ENCODE peak calls at places on chromosomes 2 and 18, in eight cellular contexts. One of them, this sample, is unnamed.

GRCh38 chr2:3641181-3641580 is 16.8 kb upstream of the ALLC start:
- DNase-seq in right cardiac atrium: no peak
- DNase-seq in ELR: no peak
- DNase-seq in AG04449: no peak
- DNase-seq in EL: no peak
- DNase-seq in HCEC 1CT: no peak
- DNase-seq in H54: no peak
- DNase-seq in cerebellar cortex: no peak
- DNase-seq in this sample: no peak

GRCh38 chr2:236731767-236732580 is 162.3 kb downstream of the ACKR3 start:
- DNase-seq in H54: peak
- DNase-seq in EL: peak
- DNase-seq in cerebellar cortex: peak
- DNase-seq in right cardiac atrium: peak
- DNase-seq in ELR: peak
- DNase-seq in HCEC 1CT: peak
- DNase-seq in AG04449: no peak
- DNase-seq in this sample: no peak

GRCh38 chr2:169609264-169609663 is 25.1 kb downstream of the PPIG start:
- DNase-seq in right cardiac atrium: no peak
- DNase-seq in ELR: no peak
- DNase-seq in cerebellar cortex: no peak
- DNase-seq in AG04449: no peak
- DNase-seq in H54: no peak
- DNase-seq in HCEC 1CT: no peak
- DNase-seq in EL: no peak
- DNase-seq in this sample: no peak

GRCh38 chr2:16005819-16006536 is 65.6 kb downstream of the MYCN start:
- DNase-seq in cerebellar cortex: no peak
- DNase-seq in AG04449: no peak
- DNase-seq in right cardiac atrium: peak
- DNase-seq in EL: no peak
- DNase-seq in HCEC 1CT: no peak
- DNase-seq in ELR: peak
- DNase-seq in H54: no peak
- DNase-seq in this sample: no peak

GRCh38 chr18:46166261-46166970 is 62.2 kb downstream of the HAUS1 start:
- DNase-seq in EL: no peak
- DNase-seq in ELR: no peak
- DNase-seq in HCEC 1CT: no peak
- DNase-seq in right cardiac atrium: no peak
- DNase-seq in cerebellar cortex: no peak
- DNase-seq in AG04449: no peak
- DNase-seq in H54: no peak
- DNase-seq in this sample: no peak

GRCh38 chr2:11869423-11869991 is 123.1 kb downstream of the LPIN1 start:
- DNase-seq in H54: no peak
- DNase-seq in EL: no peak
- DNase-seq in cerebellar cortex: no peak
- DNase-seq in HCEC 1CT: no peak
- DNase-seq in AG04449: no peak
- DNase-seq in right cardiac atrium: no peak
- DNase-seq in ELR: no peak
- DNase-seq in this sample: no peak

GRCh38 chr2:584863-585823 is 92.1 kb downstream of the TMEM18 start:
- DNase-seq in HCEC 1CT: no peak
- DNase-seq in H54: no peak
- DNase-seq in EL: no peak
- DNase-seq in right cardiac atrium: no peak
- DNase-seq in cerebellar cortex: no peak
- DNase-seq in ELR: no peak
- DNase-seq in AG04449: no peak
- DNase-seq in this sample: no peak

GRCh38 chr2:149375801-149376349 is 45.5 kb downstream of the LYPD6 start:
- DNase-seq in cerebellar cortex: no peak
- DNase-seq in EL: peak
- DNase-seq in right cardiac atrium: no peak
- DNase-seq in HCEC 1CT: no peak
- DNase-seq in ELR: peak
- DNase-seq in H54: no peak
- DNase-seq in AG04449: peak
- DNase-seq in this sample: no peak

GRCh38 chr2:15645300-15645699 is 53.6 kb downstream of the DDX1 start:
- DNase-seq in HCEC 1CT: no peak
- DNase-seq in H54: no peak
- DNase-seq in ELR: no peak
- DNase-seq in EL: no peak
- DNase-seq in AG04449: no peak
- DNase-seq in cerebellar cortex: no peak
- DNase-seq in right cardiac atrium: no peak
- DNase-seq in this sample: no peak

GRCh38 chr2:107402330-107402729 is 424.4 kb upstream of the RGPD4 start:
- DNase-seq in right cardiac atrium: no peak
- DNase-seq in EL: no peak
- DNase-seq in HCEC 1CT: no peak
- DNase-seq in AG04449: no peak
- DNase-seq in H54: no peak
- DNase-seq in cerebellar cortex: no peak
- DNase-seq in ELR: no peak
- DNase-seq in this sample: no peak

GRCh38 chr2:241545113-241545512 is 13.4 kb upstream of the BOK start:
- DNase-seq in EL: peak
- DNase-seq in HCEC 1CT: peak
- DNase-seq in AG04449: peak
- DNase-seq in ELR: peak
- DNase-seq in H54: peak
- DNase-seq in right cardiac atrium: no peak
- DNase-seq in cerebellar cortex: no peak
- DNase-seq in this sample: peak

GRCh38 chr2:113407446-113408099 is 29.9 kb upstream of the ZNG1B start:
- DNase-seq in cerebellar cortex: no peak
- DNase-seq in ELR: peak
- DNase-seq in AG04449: no peak
- DNase-seq in right cardiac atrium: no peak
- DNase-seq in H54: no peak
- DNase-seq in HCEC 1CT: peak
- DNase-seq in EL: peak
- DNase-seq in this sample: peak

GRCh38 chr2:225097035-225097434 is 54.8 kb upstream of the DOCK10 start:
- DNase-seq in HCEC 1CT: peak
- DNase-seq in cerebellar cortex: no peak
- DNase-seq in AG04449: no peak
- DNase-seq in EL: no peak
- DNase-seq in ELR: no peak
- DNase-seq in H54: no peak
- DNase-seq in right cardiac atrium: no peak
- DNase-seq in this sample: peak

GRCh38 chr2:125730921-125731320 is 925.0 kb upstream of the GYPC start:
- DNase-seq in cerebellar cortex: no peak
- DNase-seq in H54: no peak
- DNase-seq in HCEC 1CT: no peak
- DNase-seq in EL: no peak
- DNase-seq in AG04449: no peak
- DNase-seq in right cardiac atrium: no peak
- DNase-seq in ELR: no peak
- DNase-seq in this sample: no peak

GRCh38 chr2:102367331-102367971 is 11.9 kb downstream of the IL18R1 start:
- DNase-seq in H54: no peak
- DNase-seq in EL: no peak
- DNase-seq in AG04449: no peak
- DNase-seq in ELR: no peak
- DNase-seq in HCEC 1CT: no peak
- DNase-seq in cerebellar cortex: no peak
- DNase-seq in right cardiac atrium: no peak
- DNase-seq in this sample: no peak

GRCh38 chr2:10918661-10919414 is 7.1 kb downstream of the KCNF1 start:
- DNase-seq in right cardiac atrium: peak
- DNase-seq in cerebellar cortex: no peak
- DNase-seq in HCEC 1CT: no peak
- DNase-seq in EL: no peak
- DNase-seq in H54: no peak
- DNase-seq in ELR: no peak
- DNase-seq in AG04449: no peak
- DNase-seq in this sample: peak

This sample was measured in fibroblast of lung.